ENCODE peak calls at places on chromosome 6, in six cellular contexts. One of them, this sample, is unnamed.

GRCh38 chr6:139376054-139376355 is 1.6 kb upstream of the CITED2 start:
- DNase-seq in right lobe of liver: no peak
- DNase-seq in left ventricle myocardium inferior: peak
- DNase-seq in breast epithelium: no peak
- DNase-seq in kidney epithelial cell: no peak
- DNase-seq in AG09309: no peak
- DNase-seq in this sample: no peak

GRCh38 chr6:4637691-4638433 is 138.3 kb upstream of the CDYL start:
- DNase-seq in right lobe of liver: no peak
- DNase-seq in left ventricle myocardium inferior: no peak
- DNase-seq in breast epithelium: no peak
- DNase-seq in kidney epithelial cell: peak
- DNase-seq in AG09309: peak
- DNase-seq in this sample: no peak

GRCh38 chr6:157613011-157613522 is 210.0 kb upstream of the SNX9 start:
- DNase-seq in right lobe of liver: no peak
- DNase-seq in left ventricle myocardium inferior: no peak
- DNase-seq in breast epithelium: no peak
- DNase-seq in kidney epithelial cell: peak
- DNase-seq in AG09309: peak
- DNase-seq in this sample: peak

GRCh38 chr6:1787894-1788293 is 178.2 kb downstream of the FOXC1 start:
- DNase-seq in right lobe of liver: no peak
- DNase-seq in left ventricle myocardium inferior: no peak
- DNase-seq in breast epithelium: no peak
- DNase-seq in kidney epithelial cell: no peak
- DNase-seq in AG09309: no peak
- DNase-seq in this sample: peak

GRCh38 chr6:46684771-46685170 is 2.9 kb upstream of the TDRD6 start:
- DNase-seq in right lobe of liver: no peak
- DNase-seq in left ventricle myocardium inferior: no peak
- DNase-seq in breast epithelium: no peak
- DNase-seq in kidney epithelial cell: no peak
- DNase-seq in AG09309: no peak
- DNase-seq in this sample: peak

GRCh38 chr6:14804444-14805210 is 441.2 kb upstream of the JARID2 start:
- DNase-seq in right lobe of liver: peak
- DNase-seq in left ventricle myocardium inferior: peak
- DNase-seq in breast epithelium: peak
- DNase-seq in kidney epithelial cell: peak
- DNase-seq in AG09309: no peak
- DNase-seq in this sample: peak

GRCh38 chr6:24428615-24429014 is 25.9 kb downstream of the MRS2 start:
- DNase-seq in right lobe of liver: no peak
- DNase-seq in left ventricle myocardium inferior: no peak
- DNase-seq in breast epithelium: no peak
- DNase-seq in kidney epithelial cell: no peak
- DNase-seq in AG09309: no peak
- DNase-seq in this sample: no peak

GRCh38 chr6:155377061-155377460 is 62.8 kb upstream of the TFB1M start:
- DNase-seq in right lobe of liver: no peak
- DNase-seq in left ventricle myocardium inferior: no peak
- DNase-seq in breast epithelium: no peak
- DNase-seq in kidney epithelial cell: peak
- DNase-seq in AG09309: peak
- DNase-seq in this sample: peak

GRCh38 chr6:87040729-87041128 is 54.2 kb downstream of the CGA start:
- DNase-seq in right lobe of liver: no peak
- DNase-seq in left ventricle myocardium inferior: no peak
- DNase-seq in breast epithelium: no peak
- DNase-seq in kidney epithelial cell: no peak
- DNase-seq in AG09309: no peak
- DNase-seq in this sample: no peak

GRCh38 chr6:158536084-158536890 is 23.6 kb upstream of the TMEM181 start:
- DNase-seq in right lobe of liver: peak
- DNase-seq in left ventricle myocardium inferior: peak
- DNase-seq in breast epithelium: peak
- DNase-seq in kidney epithelial cell: no peak
- DNase-seq in AG09309: no peak
- DNase-seq in this sample: peak

GRCh38 chr6:148313483-148313882 is 29.2 kb upstream of the SASH1 start:
- DNase-seq in right lobe of liver: no peak
- DNase-seq in left ventricle myocardium inferior: no peak
- DNase-seq in breast epithelium: no peak
- DNase-seq in kidney epithelial cell: no peak
- DNase-seq in AG09309: no peak
- DNase-seq in this sample: no peak

GRCh38 chr6:127933852-127934840 is 33.3 kb upstream of the THEMIS start:
- DNase-seq in right lobe of liver: no peak
- DNase-seq in left ventricle myocardium inferior: no peak
- DNase-seq in breast epithelium: no peak
- DNase-seq in kidney epithelial cell: no peak
- DNase-seq in AG09309: no peak
- DNase-seq in this sample: no peak

GRCh38 chr6:154039231-154039842 is at the start of gene OPRM1:
- DNase-seq in right lobe of liver: peak
- DNase-seq in left ventricle myocardium inferior: peak
- DNase-seq in breast epithelium: no peak
- DNase-seq in kidney epithelial cell: peak
- DNase-seq in AG09309: no peak
- DNase-seq in this sample: peak

GRCh38 chr6:117829594-117830319 is 77.3 kb upstream of the SLC35F1 start:
- DNase-seq in right lobe of liver: no peak
- DNase-seq in left ventricle myocardium inferior: no peak
- DNase-seq in breast epithelium: no peak
- DNase-seq in kidney epithelial cell: no peak
- DNase-seq in AG09309: no peak
- DNase-seq in this sample: peak
- TF ChIP-seq CTCF in right lobe of liver: peak
- TF ChIP-seq CTCF in left ventricle myocardium inferior: peak
- TF ChIP-seq CTCF in breast epithelium: no peak
- TF ChIP-seq CTCF in kidney epithelial cell: peak
- TF ChIP-seq CTCF in AG09309: peak
- TF ChIP-seq CTCF in this sample: peak

GRCh38 chr6:133377219-133377618 is 136.1 kb downstream of the EYA4 start:
- DNase-seq in right lobe of liver: no peak
- DNase-seq in left ventricle myocardium inferior: no peak
- DNase-seq in breast epithelium: no peak
- DNase-seq in kidney epithelial cell: no peak
- DNase-seq in AG09309: no peak
- DNase-seq in this sample: no peak
- H3K4me3 ChIP-seq in right lobe of liver: no peak
- H3K4me3 ChIP-seq in left ventricle myocardium inferior: no peak
- H3K4me3 ChIP-seq in breast epithelium: no peak
- H3K4me3 ChIP-seq in kidney epithelial cell: no peak
- H3K4me3 ChIP-seq in AG09309: no peak
- H3K4me3 ChIP-seq in this sample: no peak

GRCh38 chr6:131592935-131593334 is 19.9 kb downstream of the ARG1 start:
- DNase-seq in right lobe of liver: no peak
- DNase-seq in left ventricle myocardium inferior: no peak
- DNase-seq in breast epithelium: no peak
- DNase-seq in kidney epithelial cell: no peak
- DNase-seq in AG09309: no peak
- DNase-seq in this sample: no peak

GRCh38 chr6:131600696-131601095 is 27.3 kb downstream of the MED23 start:
- DNase-seq in right lobe of liver: no peak
- DNase-seq in left ventricle myocardium inferior: no peak
- DNase-seq in breast epithelium: no peak
- DNase-seq in kidney epithelial cell: no peak
- DNase-seq in AG09309: no peak
- DNase-seq in this sample: no peak

GRCh38 chr6:131602913-131603312 is 25.1 kb downstream of the MED23 start:
- DNase-seq in right lobe of liver: no peak
- DNase-seq in left ventricle myocardium inferior: no peak
- DNase-seq in breast epithelium: no peak
- DNase-seq in kidney epithelial cell: peak
- DNase-seq in AG09309: peak
- DNase-seq in this sample: peak

GRCh38 chr6:131594074-131594473 is 21.0 kb downstream of the ARG1 start:
- DNase-seq in right lobe of liver: no peak
- DNase-seq in left ventricle myocardium inferior: no peak
- DNase-seq in breast epithelium: no peak
- DNase-seq in kidney epithelial cell: no peak
- DNase-seq in AG09309: no peak
- DNase-seq in this sample: no peak

GRCh38 chr6:131597448-131597847 is 24.4 kb downstream of the ARG1 start:
- DNase-seq in right lobe of liver: no peak
- DNase-seq in left ventricle myocardium inferior: no peak
- DNase-seq in breast epithelium: no peak
- DNase-seq in kidney epithelial cell: no peak
- DNase-seq in AG09309: no peak
- DNase-seq in this sample: no peak
- TF ChIP-seq CTCF in right lobe of liver: peak
- TF ChIP-seq CTCF in left ventricle myocardium inferior: peak
- TF ChIP-seq CTCF in breast epithelium: no peak
- TF ChIP-seq CTCF in kidney epithelial cell: peak
- TF ChIP-seq CTCF in AG09309: peak
- TF ChIP-seq CTCF in this sample: peak

GRCh38 chr6:137852346-137852745 is 14.7 kb upstream of the TNFAIP3 start:
- DNase-seq in right lobe of liver: no peak
- DNase-seq in left ventricle myocardium inferior: no peak
- DNase-seq in breast epithelium: no peak
- DNase-seq in kidney epithelial cell: no peak
- DNase-seq in AG09309: no peak
- DNase-seq in this sample: no peak

GRCh38 chr6:137852811-137853210 is 14.2 kb upstream of the TNFAIP3 start:
- DNase-seq in right lobe of liver: no peak
- DNase-seq in left ventricle myocardium inferior: no peak
- DNase-seq in breast epithelium: no peak
- DNase-seq in kidney epithelial cell: no peak
- DNase-seq in AG09309: no peak
- DNase-seq in this sample: no peak

GRCh38 chr6:137851669-137852068 is 15.4 kb upstream of the TNFAIP3 start:
- DNase-seq in right lobe of liver: no peak
- DNase-seq in left ventricle myocardium inferior: no peak
- DNase-seq in breast epithelium: no peak
- DNase-seq in kidney epithelial cell: no peak
- DNase-seq in AG09309: no peak
- DNase-seq in this sample: no peak

GRCh38 chr6:137856138-137856898 is 10.7 kb upstream of the TNFAIP3 start:
- DNase-seq in right lobe of liver: no peak
- DNase-seq in left ventricle myocardium inferior: no peak
- DNase-seq in breast epithelium: no peak
- DNase-seq in kidney epithelial cell: no peak
- DNase-seq in AG09309: no peak
- DNase-seq in this sample: no peak

DNA sequence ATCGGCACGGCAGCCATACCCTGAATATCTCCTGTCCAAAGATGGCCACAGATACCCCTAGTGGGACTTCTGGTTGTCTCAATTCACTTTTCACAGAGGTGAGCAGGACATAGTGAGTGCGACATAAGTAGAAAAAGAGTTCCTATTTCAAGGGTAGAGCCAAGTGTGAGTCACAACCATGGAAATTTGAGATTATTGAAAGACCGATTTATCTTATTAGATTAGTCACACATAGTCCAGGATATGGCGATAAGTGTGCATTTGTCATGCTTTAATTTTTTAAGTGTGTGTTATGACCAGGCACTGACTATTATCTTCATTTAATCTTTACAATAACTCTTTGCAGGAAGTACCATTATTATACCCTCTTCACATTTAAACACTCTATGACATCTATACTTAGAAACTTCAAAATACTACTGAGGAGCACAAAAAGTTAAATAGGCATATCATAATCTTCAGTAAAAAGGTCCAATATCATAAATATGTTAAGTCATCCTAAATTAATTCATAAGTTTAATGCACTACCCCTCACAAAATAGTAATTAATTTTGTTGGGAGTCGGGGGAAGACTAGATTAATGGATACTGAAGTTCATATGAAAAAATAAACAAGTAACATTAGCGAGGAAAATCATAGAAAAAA is 13.4 kb upstream of the TNFAIP3 start:
- DNase-seq in right lobe of liver: no peak
- DNase-seq in left ventricle myocardium inferior: no peak
- DNase-seq in breast epithelium: no peak
- DNase-seq in kidney epithelial cell: no peak
- DNase-seq in AG09309: no peak
- DNase-seq in this sample: peak
- H3K4me3 ChIP-seq in right lobe of liver: no peak
- H3K4me3 ChIP-seq in left ventricle myocardium inferior: no peak
- H3K4me3 ChIP-seq in breast epithelium: no peak
- H3K4me3 ChIP-seq in kidney epithelial cell: no peak
- H3K4me3 ChIP-seq in AG09309: no peak
- H3K4me3 ChIP-seq in this sample: no peak

GRCh38 chr6:142048593-142048980 is 84.1 kb upstream of the GJE1 start:
- DNase-seq in right lobe of liver: no peak
- DNase-seq in left ventricle myocardium inferior: no peak
- DNase-seq in breast epithelium: no peak
- DNase-seq in kidney epithelial cell: no peak
- DNase-seq in AG09309: no peak
- DNase-seq in this sample: no peak

GRCh38 chr6:142047934-142048592 is 84.7 kb upstream of the GJE1 start:
- DNase-seq in right lobe of liver: no peak
- DNase-seq in left ventricle myocardium inferior: no peak
- DNase-seq in breast epithelium: no peak
- DNase-seq in kidney epithelial cell: no peak
- DNase-seq in AG09309: no peak
- DNase-seq in this sample: no peak

GRCh38 chr6:142051404-142051803 is 81.3 kb upstream of the GJE1 start:
- DNase-seq in right lobe of liver: no peak
- DNase-seq in left ventricle myocardium inferior: no peak
- DNase-seq in breast epithelium: no peak
- DNase-seq in kidney epithelial cell: no peak
- DNase-seq in AG09309: no peak
- DNase-seq in this sample: no peak

DNA sequence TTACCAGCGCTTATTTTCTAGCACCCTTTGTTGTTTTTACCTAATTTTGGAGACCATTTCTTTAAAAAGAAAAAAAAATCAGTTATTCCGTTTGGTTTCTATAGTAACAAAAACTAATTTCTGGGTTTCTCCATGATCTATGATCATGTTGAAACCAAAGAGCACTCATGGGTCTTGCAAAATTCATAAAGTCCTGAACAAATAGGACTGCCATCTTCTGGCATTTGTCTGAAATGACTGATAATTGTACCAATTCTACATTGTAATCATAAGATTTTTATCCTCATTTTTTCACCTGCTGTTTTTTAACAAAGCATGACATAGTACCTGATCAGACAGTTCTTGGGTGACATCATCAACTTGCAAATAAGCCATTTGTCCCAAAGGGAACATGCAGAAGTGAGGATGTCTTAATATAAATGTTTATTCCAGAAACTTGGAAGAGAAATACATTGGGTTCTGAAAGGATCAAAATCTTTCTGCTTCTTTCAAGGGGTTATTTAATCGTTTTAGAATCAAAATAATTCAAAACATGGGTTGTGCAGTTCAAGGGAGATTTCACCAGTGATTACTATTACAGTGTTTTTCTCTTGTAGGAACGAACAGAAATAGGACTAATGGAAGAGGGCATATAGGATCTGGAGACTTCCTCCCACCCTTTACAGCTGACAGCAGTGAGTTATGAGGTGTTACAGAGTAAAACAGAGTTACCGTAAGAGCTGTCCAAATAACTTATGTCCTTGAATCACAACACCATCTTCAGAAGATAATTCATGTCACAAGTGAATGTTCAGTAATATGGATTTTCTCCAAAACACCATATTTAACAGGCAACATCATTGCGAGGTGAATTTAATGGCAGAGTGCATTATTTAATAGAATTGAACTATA is 87.1 kb upstream of the GJE1 start:
- DNase-seq in right lobe of liver: no peak
- DNase-seq in left ventricle myocardium inferior: no peak
- DNase-seq in breast epithelium: no peak
- DNase-seq in kidney epithelial cell: no peak
- DNase-seq in AG09309: peak
- DNase-seq in this sample: no peak
- TF ChIP-seq CTCF in right lobe of liver: peak
- TF ChIP-seq CTCF in left ventricle myocardium inferior: no peak
- TF ChIP-seq CTCF in breast epithelium: no peak
- TF ChIP-seq CTCF in kidney epithelial cell: peak
- TF ChIP-seq CTCF in AG09309: peak
- TF ChIP-seq CTCF in this sample: peak

This sample was measured in astrocyte of the cerebellum.